ENCODE peak calls at places on chromosomes 6 and 20, in four cellular contexts. B, C, Z and W are unnamed samples.

GRCh38 chr6:51250317-51250716 is 431.6 kb downstream of the TFAP2B start:
- DNase-seq in B (no peak), C (no peak), Z (no peak), W (no peak)

GRCh38 chr6:12369781-12370262 is 79.7 kb downstream of the EDN1 start:
- DNase-seq in B (no peak), C (no peak), Z (no peak), W (peak; percentile 65)

GRCh38 chr6:16637635-16638034 is 123.6 kb downstream of the ATXN1 start:
- DNase-seq in B (no peak), C (no peak), Z (no peak), W (no peak)

GRCh38 chr6:144087789-144088426 is 7.5 kb downstream of the SF3B5 start:
- DNase-seq in B (no peak), C (no peak), Z (no peak), W (peak; percentile 45)

GRCh38 chr20:43513298-43514061 is 6.0 kb downstream of the L3MBTL1 start:
- DNase-seq in B (no peak), C (no peak), Z (no peak), W (no peak)

GRCh38 chr6:143264291-143264834 is 186.1 kb downstream of the ADAT2 start:
- DNase-seq in B (no peak), C (no peak), Z (no peak), W (no peak)

GRCh38 chr6:75296811-75297779 is 12.5 kb upstream of the TMEM30A start:
- DNase-seq in B (peak; percentile 71), C (no peak), Z (no peak), W (peak; percentile 76)

GRCh38 chr6:163008626-163009025 is 280.9 kb downstream of the PACRG start:
- DNase-seq in B (no peak), C (no peak), Z (no peak), W (peak; percentile 70)

GRCh38 chr6:163263998-163264661 is 150.4 kb upstream of the QKI start:
- DNase-seq in B (no peak), C (no peak), Z (no peak), W (peak; percentile 22)

GRCh38 chr6:11174245-11174616 is 58.2 kb downstream of the NEDD9 start:
- DNase-seq in B (no peak), C (no peak), Z (no peak), W (no peak)

GRCh38 chr20:62549499-62550086 is 73.8 kb upstream of the GATA5 start:
- DNase-seq in B (no peak), C (no peak), Z (peak; percentile 79), W (no peak)

GRCh38 chr6:131101911-131102680 is 33.2 kb upstream of the AKAP7 start:
- DNase-seq in B (peak; percentile 68), C (no peak), Z (no peak), W (no peak)

GRCh38 chr6:139378882-139379341 is 4.5 kb upstream of the CITED2 start:
- DNase-seq in B (peak; percentile 39), C (no peak), Z (no peak), W (peak; percentile 64)

GRCh38 chr20:36104856-36105255 is 49.7 kb upstream of the EPB41L1 start:
- DNase-seq in B (no peak), C (no peak), Z (no peak), W (no peak)

GRCh38 chr6:136791296-136792065 is 796 bp downstream of the MAP3K5 start:
- DNase-seq in B (peak; percentile 67), C (peak; percentile 44), Z (no peak), W (peak; percentile 33)

GRCh38 chr6:41939848-41940758 is 1.5 kb downstream of the CCND3 start:
- DNase-seq in B (peak; percentile 34), C (peak; percentile 54), Z (peak; percentile 63), W (peak; percentile 59)

GRCh38 chr6:110180228-110181008 is at the start of gene CDC40:
- DNase-seq in B (no peak), C (peak; percentile 61), Z (peak; percentile 66), W (no peak)

GRCh38 chr6:44050872-44051421 is 76.3 kb downstream of the MRPL14 start:
- DNase-seq in B (no peak), C (no peak), Z (no peak), W (no peak)

GRCh38 chr6:131059486-131059885 is 3.6 kb downstream of the EPB41L2 start:
- DNase-seq in B (peak; percentile 73), C (no peak), Z (no peak), W (peak; percentile 28)

GRCh38 chr6:36605102-36605501 is 10.9 kb downstream of the SRSF3 start:
- DNase-seq in B (no peak), C (no peak), Z (no peak), W (no peak)

GRCh38 chr6:162403031-162403430 is 324.5 kb downstream of the PRKN start:
- DNase-seq in B (no peak), C (no peak), Z (no peak), W (no peak)

GRCh38 chr6:70507166-70507565 is 59.6 kb upstream of the SDHAF4 start:
- DNase-seq in B (no peak), C (no peak), Z (no peak), W (no peak)

GRCh38 chr6:168530653-168531071 is 89.7 kb downstream of the SMOC2 start:
- DNase-seq in B (no peak), C (no peak), Z (no peak), W (no peak)

GRCh38 chr6:293185-294174 is 1.2 kb downstream of the DUSP22 start:
- DNase-seq in B (no peak), C (no peak), Z (peak; percentile 55), W (peak; percentile 41)

GRCh38 chr6:116366740-116367275 is 3.9 kb upstream of the DSE start:
- DNase-seq in B (no peak), C (no peak), Z (no peak), W (no peak)

GRCh38 chr20:13101276-13101675 is 92.5 kb downstream of the SPTLC3 start:
- DNase-seq in B (no peak), C (no peak), Z (no peak), W (no peak)

GRCh38 chr6:84525907-84526306 is 238.5 kb downstream of the TBX18 start:
- DNase-seq in B (no peak), C (no peak), Z (no peak), W (no peak)

GRCh38 chr6:160141001-160141726 is 19.5 kb downstream of the SLC22A1 start:
- DNase-seq in B (peak; percentile 84), C (no peak), Z (no peak), W (no peak)

GRCh38 chr6:147508073-147508870 is at the start of gene SAMD5:
- DNase-seq in B (peak; percentile 68), C (peak; percentile 76), Z (peak; percentile 74), W (peak; percentile 79)

GRCh38 chr6:25279748-25280616 is 808 bp downstream of the CARMIL1 start:
- DNase-seq in B (no peak), C (peak; percentile 78), Z (peak; percentile 87), W (peak; percentile 70)

GRCh38 chr6:21201673-21202430 is 391.7 kb upstream of the SOX4 start:
- DNase-seq in B (no peak), C (no peak), Z (no peak), W (no peak)

GRCh38 chr6:39452306-39452705 is 129.8 kb upstream of the KCNK16 start:
- DNase-seq in B (peak; percentile 3), C (no peak), Z (no peak), W (no peak)

GRCh38 chr6:22421187-22421586 is 124.4 kb upstream of the PRL start:
- DNase-seq in B (no peak), C (no peak), Z (no peak), W (no peak)

GRCh38 chr20:50588034-50588736 is 78.0 kb downstream of the PTPN1 start:
- DNase-seq in B (peak; percentile 58), C (peak; percentile 83), Z (peak; percentile 99), W (peak; percentile 77)

GRCh38 chr6:34992353-34992752 is 103.3 kb downstream of the ANKS1A start:
- DNase-seq in B (no peak), C (no peak), Z (no peak), W (peak; percentile 37)

GRCh38 chr6:35691027-35691824 is 2.5 kb upstream of the FKBP5 start:
- DNase-seq in B (peak; percentile 44), C (no peak), Z (no peak), W (no peak)

GRCh38 chr6:10531942-10532341 is 10.8 kb downstream of the GCNT2 start:
- DNase-seq in B (no peak), C (no peak), Z (no peak), W (no peak)

GRCh38 chr6:78598966-78599365 is 268.4 kb upstream of the IRAK1BP1 start:
- DNase-seq in B (peak; percentile 97), C (no peak), Z (no peak), W (peak; percentile 59)

GRCh38 chr6:27130668-27131428 is 116.7 kb upstream of the PRSS16 start:
- DNase-seq in B (no peak), C (no peak), Z (no peak), W (no peak)

GRCh38 chr20:20229595-20229994 is 138.3 kb upstream of the INSM1 start:
- DNase-seq in B (no peak), C (no peak), Z (no peak), W (no peak)
- H3K56ac ChIP-seq in B (no peak overlapping the region), C (no peak overlapping the region), Z (no peak overlapping the region), W (no peak overlapping the region)

GRCh38 chr6:128990915-128991314 is 108.0 kb downstream of the LAMA2 start:
- DNase-seq in B (no peak), C (no peak), Z (no peak), W (no peak)

GRCh38 chr6:128993161-128993560 is 110.2 kb downstream of the LAMA2 start:
- DNase-seq in B (no peak), C (no peak), Z (no peak), W (no peak)

GRCh38 chr6:128990349-128990748 is 107.4 kb downstream of the LAMA2 start:
- DNase-seq in B (no peak), C (no peak), Z (no peak), W (no peak)
- H3K56ac ChIP-seq in B (no peak overlapping the region), C (no peak overlapping the region), Z (no peak overlapping the region), W (no peak overlapping the region)

DNA sequence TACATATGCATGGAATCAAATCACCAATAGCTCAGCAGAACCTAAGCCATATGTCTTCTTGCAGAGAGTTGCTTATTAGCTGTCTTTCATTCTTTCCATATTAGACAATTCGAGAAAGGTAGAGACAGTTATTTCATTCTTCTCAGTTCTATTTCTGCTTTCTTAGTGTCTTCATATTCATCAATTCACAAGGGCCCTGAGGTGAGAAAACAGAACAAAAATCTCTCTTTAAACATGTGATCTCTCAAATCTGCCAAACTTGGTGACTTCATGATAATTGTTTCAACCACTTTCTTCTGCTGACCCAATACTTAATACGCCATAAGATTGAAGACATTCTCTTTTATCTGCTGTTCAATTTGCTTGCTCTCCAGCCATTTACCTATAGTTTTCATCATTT is 229.7 kb upstream of the MARCKS start:
- DNase-seq in B (no peak), C (no peak), Z (no peak), W (no peak)
- H3K56ac ChIP-seq in B (no peak overlapping the region), C (no peak overlapping the region), Z (no peak overlapping the region), W (no peak overlapping the region)

GRCh38 chr20:58537831-58538230 is 22.6 kb upstream of the APCDD1L start:
- DNase-seq in B (no peak), C (no peak), Z (no peak), W (no peak)
- H3K56ac ChIP-seq in B (no peak overlapping the region), C (no peak overlapping the region), Z (no peak overlapping the region), W (no peak overlapping the region)

GRCh38 chr20:25058051-25058796 is at the start of gene ACSS1:
- DNase-seq in B (peak; percentile 31), C (peak; percentile 56), Z (peak; percentile 64), W (no peak)
- H3K56ac ChIP-seq in B (no peak within 1 kb of the TSS), C (no peak within 1 kb of the TSS), Z (no peak within 1 kb of the TSS), W (peak within 1 kb of the TSS; percentile 54)

GRCh38 chr20:3995067-3995748 is 20.1 kb downstream of the RNF24 start:
- DNase-seq in B (peak; percentile 44), C (no peak), Z (no peak), W (peak; percentile 23)
- H3K56ac ChIP-seq in B (no peak overlapping the region), C (no peak overlapping the region), Z (no peak overlapping the region), W (no peak overlapping the region)